ENCODE peak calls at places on chromosomes 2 and 18, in seven cellular contexts. R is OCI-LY7, B is cardiac muscle cell, M is upper lobe of right lung, P is IMR-90, H is NT2/D1, D is lower lobe of right lung. N is an unnamed sample. For H3K36me3, the result is how much of the 10 kb centered on the place peaks cover.

GRCh38 chr2:63865159-63865799 is 23.6 kb downstream of the UGP2 start:
- DNase-seq in R (no peak), B (peak), M (no peak), P (peak), H (no peak), D (no peak), N (no peak)

GRCh38 chr2:48605482-48606175 is 12.0 kb upstream of the GTF2A1L start:
- DNase-seq in R (no peak), B (peak), M (no peak), P (no peak), H (no peak), D (no peak), N (no peak)

GRCh38 chr2:208366215-208367132 is 40.1 kb upstream of the PTH2R start:
- DNase-seq in R (peak), B (no peak), M (no peak), P (no peak), H (no peak), D (no peak), N (no peak)

GRCh38 chr2:55718165-55719008 is 24.7 kb upstream of the PNPT1 start:
- DNase-seq in R (peak), B (peak), M (no peak), P (peak), H (peak), D (no peak), N (no peak)

GRCh38 chr2:8927510-8928456 is 75.7 kb downstream of the MBOAT2 start:
- DNase-seq in R (no peak), B (peak), M (no peak), P (no peak), H (no peak), D (no peak), N (no peak)

GRCh38 chr18:51654441-51655326 is 457.2 kb upstream of the MEX3C start:
- DNase-seq in R (no peak), B (no peak), M (no peak), P (no peak), H (peak), D (no peak), N (peak)

GRCh38 chr2:31877008-31877407 is 133.8 kb downstream of the MEMO1 start:
- DNase-seq in R (no peak), B (peak), M (no peak), P (peak), H (no peak), D (no peak), N (no peak)

GRCh38 chr18:55340998-55341397 is 247.0 kb downstream of the TCF4 start:
- DNase-seq in R (no peak), B (no peak), M (no peak), P (no peak), H (no peak), D (no peak), N (no peak)

GRCh38 chr2:176772816-176773215 is 439.8 kb upstream of the HNRNPA3 start:
- DNase-seq in R (no peak), B (no peak), M (no peak), P (no peak), H (no peak), D (no peak), N (no peak)

GRCh38 chr2:155381446-155381845 is 683.0 kb downstream of the KCNJ3 start:
- DNase-seq in R (no peak), B (no peak), M (no peak), P (no peak), H (no peak), D (no peak), N (no peak)

GRCh38 chr2:115910270-115910669 is 1467.8 kb downstream of the DPP10 start:
- DNase-seq in R (no peak), B (no peak), M (no peak), P (no peak), H (peak), D (no peak), N (peak)

GRCh38 chr2:17520761-17521160 is 2.5 kb upstream of the RAD51AP2 start:
- DNase-seq in R (no peak), B (no peak), M (no peak), P (no peak), H (no peak), D (no peak), N (no peak)

GRCh38 chr2:77271262-77271661 is 250.9 kb downstream of the LRRTM4 start:
- DNase-seq in R (no peak), B (no peak), M (no peak), P (no peak), H (no peak), D (no peak), N (no peak)

GRCh38 chr2:77268626-77269025 is 253.6 kb downstream of the LRRTM4 start:
- DNase-seq in R (no peak), B (no peak), M (no peak), P (no peak), H (no peak), D (no peak), N (no peak)

GRCh38 chr2:77270433-77270832 is 251.7 kb downstream of the LRRTM4 start:
- DNase-seq in R (no peak), B (no peak), M (no peak), P (no peak), H (no peak), D (no peak), N (no peak)
- H3K4me3 ChIP-seq in R (no peak), B (no peak), M (no peak), P (no peak), H (no peak), D (no peak), N (no peak)

DNA sequence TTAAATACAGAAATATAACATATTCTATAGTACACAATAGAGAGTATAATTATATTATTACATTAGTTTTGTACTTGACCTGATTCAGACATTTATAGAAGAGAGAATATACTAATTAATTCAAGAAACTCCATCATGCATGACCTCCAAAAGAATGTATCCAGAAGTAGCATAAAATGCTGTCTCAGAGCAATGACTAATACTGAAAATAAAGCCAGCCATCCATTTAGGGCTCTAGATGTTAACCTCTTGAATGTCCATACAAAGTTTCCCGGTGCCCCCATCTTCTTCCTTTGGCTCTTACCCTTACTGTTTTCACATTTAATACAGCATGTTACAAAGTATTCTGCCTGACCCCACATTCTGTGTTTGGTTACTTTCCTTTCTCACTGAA is 102.0 kb downstream of the ARHGAP15 start:
- DNase-seq in R (no peak), B (no peak), M (no peak), P (no peak), H (no peak), D (no peak), N (no peak)
- H3K36me3 ChIP-seq in R (half or more), B (under half), M (under half), P (under half), H (under half), D (under half), N (under half)

GRCh38 chr2:47386551-47386950 is 16.4 kb upstream of the MSH2 start:
- DNase-seq in R (no peak), B (no peak), M (no peak), P (no peak), H (no peak), D (no peak), N (no peak)
- H3K4me3 ChIP-seq in R (no peak), B (no peak), M (no peak), P (no peak), H (no peak), D (no peak), N (no peak)

GRCh38 chr2:233836359-233836758 is 18.0 kb downstream of the HJURP start:
- DNase-seq in R (no peak), B (no peak), M (no peak), P (no peak), H (no peak), D (no peak), N (no peak)

GRCh38 chr2:233838726-233839446 is 15.4 kb downstream of the HJURP start:
- DNase-seq in R (no peak), B (no peak), M (peak), P (no peak), H (no peak), D (no peak), N (no peak)

GRCh38 chr2:233839447-233839820 is 14.9 kb downstream of the HJURP start:
- DNase-seq in R (no peak), B (no peak), M (peak), P (no peak), H (no peak), D (no peak), N (no peak)

GRCh38 chr2:233837694-233838229 is 16.6 kb downstream of the HJURP start:
- DNase-seq in R (no peak), B (no peak), M (peak), P (no peak), H (no peak), D (no peak), N (no peak)

GRCh38 chr2:233838251-233838650 is 16.1 kb downstream of the HJURP start:
- DNase-seq in R (no peak), B (no peak), M (no peak), P (no peak), H (no peak), D (no peak), N (no peak)
- H3K36me3 ChIP-seq in R (half or more), B (under half), M (under half), P (under half), H (half or more), D (under half), N (half or more)

DNA sequence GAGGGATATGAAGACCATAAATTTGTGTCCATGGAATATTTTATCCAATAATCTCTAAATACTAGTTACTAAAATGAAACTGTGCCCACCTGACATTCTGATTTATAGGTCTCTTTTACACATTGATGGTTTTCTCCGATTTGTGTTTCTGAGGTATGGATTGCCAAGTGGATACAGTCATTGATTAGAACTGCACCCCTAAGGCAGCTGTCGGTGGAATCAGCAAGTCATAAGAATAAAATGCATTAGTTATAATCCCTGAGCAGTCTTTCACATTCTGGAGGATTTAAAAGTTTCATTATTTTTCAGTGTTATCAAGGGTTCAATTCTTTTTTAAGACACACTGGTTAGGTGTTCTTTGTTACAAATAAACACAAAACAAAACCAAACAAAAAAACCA is 6.0 kb downstream of the CAVIN2 start:
- DNase-seq in R (no peak), B (no peak), M (no peak), P (no peak), H (no peak), D (no peak), N (no peak)
- H3K4me3 ChIP-seq in R (no peak), B (no peak), M (peak), P (no peak), H (no peak), D (peak), N (no peak)